ENCODE peak calls at places on chromosomes 5 and 9, in ten cellular contexts. I is dorsolateral prefrontal cortex, G is brain microvascular endothelial cell, U is astrocyte, E is HCT116, R is AG09309, N is cardiac muscle cell, J is lower leg skin, Y is fibroblast of mammary gland, V is A673. X is an unnamed sample.

GRCh38 chr5:79507251-79508205 is 6.4 kb downstream of the HOMER1 start:
- DNase-seq in I (no peak), G (no peak), U (no peak), E (no peak), R (no peak), N (no peak), J (no peak), Y (no peak), V (no peak), X (no peak)

GRCh38 chr9:638152-638551 is 203.3 kb upstream of the DMRT1 start:
- DNase-seq in I (no peak), G (no peak), U (no peak), E (no peak), R (no peak), N (no peak), J (no peak), Y (no peak), V (no peak), X (no peak)

GRCh38 chr9:214488-215448 is at the start of gene DOCK8:
- DNase-seq in I (no peak), G (no peak), U (peak; percentile 8), E (peak; percentile 35), R (no peak), N (peak; percentile 72), J (peak; percentile 93), Y (peak; percentile 21), V (no peak), X (no peak)

GRCh38 chr5:151319334-151319733 is 15.8 kb upstream of the SLC36A3 start:
- DNase-seq in I (peak; percentile 21), G (peak; percentile 14), U (no peak), E (peak; percentile 26), R (no peak), N (peak; percentile 46), J (no peak), Y (peak; percentile 14), V (no peak), X (no peak)

GRCh38 chr5:132215329-132215728 is 12.3 kb downstream of the P4HA2 start:
- DNase-seq in I (peak; percentile 91), G (peak; percentile 98), U (peak; percentile 96), E (no peak), R (peak; percentile 94), N (no peak), J (peak; percentile 98), Y (peak; percentile 99), V (no peak), X (peak; percentile 91)

GRCh38 chr9:131278421-131279111 is 2.3 kb upstream of the FAM78A start:
- DNase-seq in I (no peak), G (no peak), U (no peak), E (no peak), R (no peak), N (no peak), J (no peak), Y (no peak), V (no peak), X (no peak)

GRCh38 chr9:122225323-122226141 is 3.2 kb downstream of the LHX6 start:
- DNase-seq in I (no peak), G (no peak), U (no peak), E (no peak), R (no peak), N (no peak), J (peak; percentile 77), Y (no peak), V (no peak), X (no peak)

GRCh38 chr9:111926421-111926875 is 29.8 kb downstream of the UGCG start:
- DNase-seq in I (no peak), G (peak; percentile 91), U (peak; percentile 58), E (no peak), R (peak; percentile 49), N (no peak), J (no peak), Y (peak; percentile 53), V (peak; percentile 99), X (peak; percentile 74)

GRCh38 chr9:136997830-136998234 is 1.5 kb upstream of the CLIC3 start:
- DNase-seq in I (no peak), G (peak; percentile 74), U (no peak), E (no peak), R (no peak), N (no peak), J (no peak), Y (no peak), V (no peak), X (no peak)

GRCh38 chr5:77993141-77993540 is 217.0 kb upstream of the TBCA start:
- DNase-seq in I (no peak), G (no peak), U (no peak), E (no peak), R (no peak), N (no peak), J (no peak), Y (no peak), V (no peak), X (no peak)

GRCh38 chr9:106860731-106861584 is 2.0 kb upstream of the ZNF462 start:
- DNase-seq in I (peak; percentile 13), G (peak; percentile 20), U (peak; percentile 34), E (no peak), R (no peak), N (peak; percentile 49), J (peak; percentile 89), Y (no peak), V (peak; percentile 44), X (no peak)
- H3K4me3 ChIP-seq in I (peak overlapping the region; percentile 79), G (peak overlapping the region; percentile 87), U (peak overlapping the region; percentile 93), E (peak overlapping the region; percentile 61), R (peak overlapping the region; percentile 88), N (peak overlapping the region; percentile 61), J (peak overlapping the region; percentile 78), Y (peak overlapping the region; percentile 83), V (peak overlapping the region; percentile 79), X (peak overlapping the region; percentile 71)

GRCh38 chr5:169164481-169164925 is 136.4 kb downstream of the SLIT3 start:
- DNase-seq in I (peak; percentile 94), G (peak; percentile 51), U (peak; percentile 85), E (no peak), R (peak; percentile 31), N (no peak), J (no peak), Y (peak; percentile 73), V (no peak), X (no peak)
- TF ChIP-seq CTCF in I (no peak), G (no peak), U (no peak), E (no peak), R (no peak), N (no peak), J (no peak), Y (no peak), V (no peak), X (no peak)

GRCh38 chr5:24401767-24402166 is 243.0 kb downstream of the CDH10 start:
- DNase-seq in I (no peak), G (peak; percentile 3), U (peak; percentile 12), E (no peak), R (no peak), N (no peak), J (no peak), Y (peak; percentile 24), V (peak; percentile 66), X (no peak)

GRCh38 chr5:24391816-24392215 is 253.0 kb downstream of the CDH10 start:
- DNase-seq in I (no peak), G (no peak), U (no peak), E (no peak), R (no peak), N (no peak), J (no peak), Y (no peak), V (no peak), X (no peak)

DNA sequence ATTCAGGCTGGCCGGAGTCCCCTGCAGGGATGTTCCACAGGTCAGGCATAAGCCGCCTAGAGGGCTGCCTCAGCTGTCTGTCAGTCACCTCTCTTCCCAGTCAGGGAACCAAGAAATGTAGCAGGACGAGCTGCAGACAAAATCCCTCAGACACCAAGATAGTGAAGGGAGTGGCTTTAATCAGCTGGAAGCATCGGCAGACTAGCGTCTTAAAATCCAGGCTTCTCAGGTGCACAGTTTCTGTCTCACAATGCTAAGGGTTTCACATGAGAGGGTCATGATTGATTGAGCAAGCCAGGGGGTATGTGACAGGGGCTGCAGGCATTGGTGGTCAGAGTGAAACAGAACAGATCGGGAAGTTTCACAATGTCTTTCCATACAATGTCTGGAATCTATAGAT is 247.2 kb downstream of the CDH10 start:
- DNase-seq in I (no peak), G (no peak), U (no peak), E (no peak), R (no peak), N (no peak), J (no peak), Y (no peak), V (no peak), X (no peak)
- H3K4me3 ChIP-seq in I (no peak overlapping the region), G (no peak overlapping the region), U (no peak overlapping the region), E (no peak overlapping the region), R (no peak overlapping the region), N (no peak overlapping the region), J (no peak overlapping the region), Y (no peak overlapping the region), V (no peak overlapping the region), X (no peak overlapping the region)

GRCh38 chr5:149441194-149441753 is 62.2 kb upstream of the IL17B start:
- DNase-seq in I (no peak), G (no peak), U (no peak), E (no peak), R (no peak), N (no peak), J (no peak), Y (no peak), V (no peak), X (no peak)
- TF ChIP-seq CTCF in I (no peak), G (no peak), U (no peak), E (no peak), R (no peak), N (no peak), J (no peak), Y (no peak), V (no peak), X (no peak)

GRCh38 chr5:73534971-73535370 is 30.5 kb downstream of the ANKRA2 start:
- DNase-seq in I (no peak), G (no peak), U (no peak), E (no peak), R (no peak), N (no peak), J (no peak), Y (no peak), V (no peak), X (no peak)
- H3K4me3 ChIP-seq in I (no peak overlapping the region), G (no peak overlapping the region), U (no peak overlapping the region), E (no peak overlapping the region), R (no peak overlapping the region), N (no peak overlapping the region), J (no peak overlapping the region), Y (no peak overlapping the region), V (no peak overlapping the region), X (no peak overlapping the region)

X was measured in HFF-Myc.